ENCODE peak calls at places on chromosomes 6 and 20, in six cellular contexts. One of them, this sample, is unnamed.

GRCh38 chr6:39493717-39494116 is 171.2 kb upstream of the KCNK16 start:
- DNase-seq in fibroblast of the aortic adventitia: no peak
- DNase-seq in testis: no peak
- DNase-seq in body of pancreas: no peak
- DNase-seq in kidney epithelial cell: no peak
- DNase-seq in mammary epithelial cell: no peak
- DNase-seq in this sample: no peak

GRCh38 chr6:25556516-25556915 is 95.5 kb upstream of the SCGN start:
- DNase-seq in fibroblast of the aortic adventitia: peak
- DNase-seq in testis: peak
- DNase-seq in body of pancreas: peak
- DNase-seq in kidney epithelial cell: peak
- DNase-seq in mammary epithelial cell: peak
- DNase-seq in this sample: peak

GRCh38 chr6:107683183-107683582 is 140.9 kb downstream of the SCML4 start:
- DNase-seq in fibroblast of the aortic adventitia: no peak
- DNase-seq in testis: no peak
- DNase-seq in body of pancreas: no peak
- DNase-seq in kidney epithelial cell: no peak
- DNase-seq in mammary epithelial cell: no peak
- DNase-seq in this sample: no peak

GRCh38 chr20:7274870-7275269 is 507.4 kb downstream of the BMP2 start:
- DNase-seq in fibroblast of the aortic adventitia: no peak
- DNase-seq in testis: no peak
- DNase-seq in body of pancreas: no peak
- DNase-seq in kidney epithelial cell: no peak
- DNase-seq in mammary epithelial cell: peak
- DNase-seq in this sample: no peak

GRCh38 chr6:36323062-36323461 is 13.6 kb downstream of the BNIP5 start:
- DNase-seq in fibroblast of the aortic adventitia: no peak
- DNase-seq in testis: no peak
- DNase-seq in body of pancreas: no peak
- DNase-seq in kidney epithelial cell: no peak
- DNase-seq in mammary epithelial cell: no peak
- DNase-seq in this sample: no peak

GRCh38 chr6:156779206-156780116 is 2.3 kb downstream of the ARID1B start:
- DNase-seq in fibroblast of the aortic adventitia: no peak
- DNase-seq in testis: peak
- DNase-seq in body of pancreas: peak
- DNase-seq in kidney epithelial cell: no peak
- DNase-seq in mammary epithelial cell: peak
- DNase-seq in this sample: no peak

GRCh38 chr6:156827382-156827781 is 50.2 kb downstream of the ARID1B start:
- DNase-seq in fibroblast of the aortic adventitia: peak
- DNase-seq in testis: no peak
- DNase-seq in body of pancreas: peak
- DNase-seq in kidney epithelial cell: no peak
- DNase-seq in mammary epithelial cell: no peak
- DNase-seq in this sample: no peak

GRCh38 chr20:13382786-13383185 is 161.7 kb downstream of the ISM1 start:
- DNase-seq in fibroblast of the aortic adventitia: no peak
- DNase-seq in testis: no peak
- DNase-seq in body of pancreas: no peak
- DNase-seq in kidney epithelial cell: no peak
- DNase-seq in mammary epithelial cell: no peak
- DNase-seq in this sample: no peak

GRCh38 chr20:6644818-6645620 is 122.5 kb upstream of the BMP2 start:
- DNase-seq in fibroblast of the aortic adventitia: no peak
- DNase-seq in testis: no peak
- DNase-seq in body of pancreas: no peak
- DNase-seq in kidney epithelial cell: no peak
- DNase-seq in mammary epithelial cell: no peak
- DNase-seq in this sample: no peak

GRCh38 chr20:61117725-61118124 is 134.3 kb upstream of the CDH4 start:
- DNase-seq in fibroblast of the aortic adventitia: peak
- DNase-seq in testis: no peak
- DNase-seq in body of pancreas: no peak
- DNase-seq in kidney epithelial cell: peak
- DNase-seq in mammary epithelial cell: peak
- DNase-seq in this sample: no peak

GRCh38 chr6:136709429-136709828 is 82.8 kb downstream of the MAP3K5 start:
- DNase-seq in fibroblast of the aortic adventitia: no peak
- DNase-seq in testis: no peak
- DNase-seq in body of pancreas: no peak
- DNase-seq in kidney epithelial cell: no peak
- DNase-seq in mammary epithelial cell: no peak
- DNase-seq in this sample: no peak

GRCh38 chr6:133632906-133633305 is 256.0 kb upstream of the TCF21 start:
- DNase-seq in fibroblast of the aortic adventitia: no peak
- DNase-seq in testis: no peak
- DNase-seq in body of pancreas: no peak
- DNase-seq in kidney epithelial cell: no peak
- DNase-seq in mammary epithelial cell: no peak
- DNase-seq in this sample: no peak

GRCh38 chr6:163099621-163100171 is 314.8 kb upstream of the QKI start:
- DNase-seq in fibroblast of the aortic adventitia: no peak
- DNase-seq in testis: no peak
- DNase-seq in body of pancreas: no peak
- DNase-seq in kidney epithelial cell: no peak
- DNase-seq in mammary epithelial cell: no peak
- DNase-seq in this sample: no peak

GRCh38 chr6:33248643-33248931 is 23.1 kb downstream of the VPS52 start:
- DNase-seq in fibroblast of the aortic adventitia: no peak
- DNase-seq in testis: no peak
- DNase-seq in body of pancreas: no peak
- DNase-seq in kidney epithelial cell: no peak
- DNase-seq in mammary epithelial cell: no peak
- DNase-seq in this sample: no peak

GRCh38 chr6:16799279-16800193 is 38.3 kb upstream of the ATXN1 start:
- DNase-seq in fibroblast of the aortic adventitia: peak
- DNase-seq in testis: no peak
- DNase-seq in body of pancreas: no peak
- DNase-seq in kidney epithelial cell: no peak
- DNase-seq in mammary epithelial cell: peak
- DNase-seq in this sample: no peak

GRCh38 chr6:83055366-83055964 is 10.2 kb downstream of the UBE3D start:
- DNase-seq in fibroblast of the aortic adventitia: peak
- DNase-seq in testis: peak
- DNase-seq in body of pancreas: peak
- DNase-seq in kidney epithelial cell: no peak
- DNase-seq in mammary epithelial cell: no peak
- DNase-seq in this sample: no peak

GRCh38 chr6:161242779-161243693 is 30.8 kb downstream of the AGPAT4 start:
- DNase-seq in fibroblast of the aortic adventitia: peak
- DNase-seq in testis: no peak
- DNase-seq in body of pancreas: no peak
- DNase-seq in kidney epithelial cell: no peak
- DNase-seq in mammary epithelial cell: no peak
- DNase-seq in this sample: peak

GRCh38 chr20:59574308-59574707 is 30.0 kb upstream of the PHACTR3 start:
- DNase-seq in fibroblast of the aortic adventitia: no peak
- DNase-seq in testis: no peak
- DNase-seq in body of pancreas: no peak
- DNase-seq in kidney epithelial cell: no peak
- DNase-seq in mammary epithelial cell: no peak
- DNase-seq in this sample: no peak

GRCh38 chr20:11766961-11767360 is 150.7 kb upstream of the BTBD3 start:
- DNase-seq in fibroblast of the aortic adventitia: no peak
- DNase-seq in testis: no peak
- DNase-seq in body of pancreas: no peak
- DNase-seq in kidney epithelial cell: no peak
- DNase-seq in mammary epithelial cell: no peak
- DNase-seq in this sample: no peak

GRCh38 chr20:42063176-42063575 is 445.0 kb upstream of the CHD6 start:
- DNase-seq in fibroblast of the aortic adventitia: no peak
- DNase-seq in testis: no peak
- DNase-seq in body of pancreas: no peak
- DNase-seq in kidney epithelial cell: no peak
- DNase-seq in mammary epithelial cell: no peak
- DNase-seq in this sample: no peak

DNA sequence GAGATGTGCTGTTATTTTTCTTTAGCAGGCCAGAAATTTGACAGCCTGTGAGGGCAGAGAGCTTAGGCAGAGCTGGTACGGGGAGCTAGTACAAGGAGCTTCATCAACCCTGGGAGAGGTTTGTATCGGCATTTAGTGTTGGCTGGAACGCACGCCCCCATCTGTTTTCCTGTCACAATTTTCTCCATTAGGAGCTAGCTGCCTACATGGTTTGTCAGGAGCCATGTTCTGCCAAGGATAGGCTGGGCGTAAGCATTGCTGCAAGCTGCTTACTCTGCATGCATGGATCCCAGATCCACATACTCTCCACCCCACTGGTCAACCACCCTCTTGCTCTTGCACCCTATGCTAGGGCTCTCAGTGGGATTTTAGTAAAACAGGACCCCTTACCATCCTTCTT is 449.0 kb upstream of the CHD6 start:
- DNase-seq in fibroblast of the aortic adventitia: no peak
- DNase-seq in testis: no peak
- DNase-seq in body of pancreas: no peak
- DNase-seq in kidney epithelial cell: no peak
- DNase-seq in mammary epithelial cell: no peak
- DNase-seq in this sample: no peak
- TF ChIP-seq CTCF in fibroblast of the aortic adventitia: no peak
- TF ChIP-seq CTCF in testis: no peak
- TF ChIP-seq CTCF in body of pancreas: no peak
- TF ChIP-seq CTCF in kidney epithelial cell: no peak
- TF ChIP-seq CTCF in mammary epithelial cell: no peak
- TF ChIP-seq CTCF in this sample: no peak

GRCh38 chr6:90983462-90983861 is 396.6 kb upstream of the MAP3K7 start:
- DNase-seq in fibroblast of the aortic adventitia: no peak
- DNase-seq in testis: no peak
- DNase-seq in body of pancreas: no peak
- DNase-seq in kidney epithelial cell: no peak
- DNase-seq in mammary epithelial cell: no peak
- DNase-seq in this sample: no peak

GRCh38 chr6:90978046-90978445 is 391.2 kb upstream of the MAP3K7 start:
- DNase-seq in fibroblast of the aortic adventitia: no peak
- DNase-seq in testis: no peak
- DNase-seq in body of pancreas: no peak
- DNase-seq in kidney epithelial cell: no peak
- DNase-seq in mammary epithelial cell: no peak
- DNase-seq in this sample: no peak

GRCh38 chr6:90982581-90982980 is 395.7 kb upstream of the MAP3K7 start:
- DNase-seq in fibroblast of the aortic adventitia: no peak
- DNase-seq in testis: no peak
- DNase-seq in body of pancreas: no peak
- DNase-seq in kidney epithelial cell: no peak
- DNase-seq in mammary epithelial cell: no peak
- DNase-seq in this sample: no peak

GRCh38 chr6:90977513-90977912 is 390.6 kb upstream of the MAP3K7 start:
- DNase-seq in fibroblast of the aortic adventitia: no peak
- DNase-seq in testis: no peak
- DNase-seq in body of pancreas: no peak
- DNase-seq in kidney epithelial cell: no peak
- DNase-seq in mammary epithelial cell: no peak
- DNase-seq in this sample: no peak

GRCh38 chr6:90982051-90982450 is 395.2 kb upstream of the MAP3K7 start:
- DNase-seq in fibroblast of the aortic adventitia: no peak
- DNase-seq in testis: no peak
- DNase-seq in body of pancreas: no peak
- DNase-seq in kidney epithelial cell: no peak
- DNase-seq in mammary epithelial cell: no peak
- DNase-seq in this sample: no peak
- TF ChIP-seq CTCF in fibroblast of the aortic adventitia: no peak
- TF ChIP-seq CTCF in testis: no peak
- TF ChIP-seq CTCF in body of pancreas: no peak
- TF ChIP-seq CTCF in kidney epithelial cell: no peak
- TF ChIP-seq CTCF in mammary epithelial cell: peak
- TF ChIP-seq CTCF in this sample: no peak

DNA sequence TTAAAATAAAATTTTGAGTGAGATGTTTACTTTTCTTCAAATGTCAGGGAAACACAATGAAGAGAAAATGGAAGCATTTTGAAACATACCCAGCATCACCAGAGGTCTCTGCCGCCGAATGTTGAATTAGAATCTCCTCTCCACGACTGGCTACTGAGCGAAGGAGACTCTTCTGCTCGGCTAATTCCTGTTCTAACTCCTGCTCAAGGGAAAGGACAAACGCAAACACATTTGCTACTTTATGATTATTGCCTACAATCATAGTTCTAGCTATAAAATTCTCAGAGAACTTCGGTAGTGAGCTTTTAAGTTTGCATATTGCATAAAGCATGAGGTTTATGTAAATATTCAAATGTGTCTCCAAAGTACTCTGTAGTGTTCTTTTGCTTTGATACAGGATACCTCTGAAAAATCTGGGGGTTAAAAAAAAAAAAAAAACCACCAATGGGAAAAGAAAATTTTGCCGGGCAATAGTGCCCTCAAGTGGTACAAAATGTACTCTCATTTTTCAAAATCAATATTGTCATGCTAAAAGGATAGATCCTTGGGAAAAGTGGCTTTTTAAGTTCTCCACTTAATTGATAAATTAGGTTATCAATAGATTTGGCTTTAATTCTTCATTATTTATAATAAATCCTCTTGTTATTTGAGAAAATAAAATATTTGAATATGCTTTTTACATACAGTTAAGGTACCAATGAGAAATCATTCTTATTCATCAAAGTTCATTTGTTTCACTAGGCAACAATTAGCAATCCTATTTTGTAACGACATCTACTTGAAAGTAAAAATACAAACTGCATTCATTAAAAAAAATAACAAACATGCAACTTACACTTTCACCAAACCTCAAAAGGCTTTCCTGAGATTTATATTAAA is 369.0 kb downstream of the SYNE1 start:
- DNase-seq in fibroblast of the aortic adventitia: peak
- DNase-seq in testis: no peak
- DNase-seq in body of pancreas: no peak
- DNase-seq in kidney epithelial cell: no peak
- DNase-seq in mammary epithelial cell: no peak
- DNase-seq in this sample: no peak
- TF ChIP-seq CTCF in fibroblast of the aortic adventitia: peak
- TF ChIP-seq CTCF in testis: no peak
- TF ChIP-seq CTCF in body of pancreas: peak
- TF ChIP-seq CTCF in kidney epithelial cell: peak
- TF ChIP-seq CTCF in mammary epithelial cell: peak
- TF ChIP-seq CTCF in this sample: peak

DNA sequence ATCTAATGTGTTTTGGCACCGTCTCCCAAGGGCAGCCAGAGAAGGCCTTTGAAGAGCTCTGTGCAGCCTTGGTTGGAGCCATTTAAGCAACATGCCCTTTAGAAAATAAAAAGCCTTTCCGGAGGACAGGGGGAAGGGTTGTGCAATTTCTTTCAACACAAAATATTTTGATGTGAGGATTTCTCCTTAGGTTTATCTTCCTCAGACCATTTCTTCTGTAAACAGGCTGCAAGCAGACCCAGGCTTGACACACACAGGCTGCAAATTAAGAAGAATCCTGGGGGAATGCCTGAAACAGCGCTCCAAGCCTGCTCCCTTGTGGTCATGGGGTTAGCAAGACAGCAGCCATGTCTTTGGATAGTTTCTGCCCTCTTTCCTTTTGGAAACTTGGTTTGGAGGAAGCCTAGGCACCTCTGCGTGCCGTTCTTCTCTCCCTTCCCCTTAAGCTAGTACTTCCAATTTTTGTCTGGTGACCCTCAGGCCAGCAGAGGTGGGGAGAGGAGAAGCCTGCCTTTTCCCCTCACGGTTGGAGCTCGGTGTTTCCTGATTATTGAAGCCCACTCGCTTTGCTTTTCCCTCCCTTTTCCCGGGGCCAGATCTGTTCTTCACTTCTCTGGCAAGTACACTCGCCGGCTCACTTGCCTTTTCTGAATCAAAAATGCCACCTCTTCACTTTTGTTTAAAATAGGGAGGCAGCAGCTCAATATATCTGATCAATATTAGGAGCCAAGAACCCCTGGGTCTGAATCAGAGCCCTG is 39.6 kb upstream of the NOX3 start:
- DNase-seq in fibroblast of the aortic adventitia: peak
- DNase-seq in testis: peak
- DNase-seq in body of pancreas: peak
- DNase-seq in kidney epithelial cell: no peak
- DNase-seq in mammary epithelial cell: no peak
- DNase-seq in this sample: no peak
- TF ChIP-seq CTCF in fibroblast of the aortic adventitia: peak
- TF ChIP-seq CTCF in testis: peak
- TF ChIP-seq CTCF in body of pancreas: no peak
- TF ChIP-seq CTCF in kidney epithelial cell: no peak
- TF ChIP-seq CTCF in mammary epithelial cell: no peak
- TF ChIP-seq CTCF in this sample: peak